ENCODE peak calls at places on chromosomes 11 and 22, in five cellular contexts. Q, Z, X, U and C are unnamed samples.
A peak's percentile ranks its signal among the peaks of the same experiment; 100 is the strongest.

GRCh38 chr22:35446365-35446764 is 46.4 kb downstream of the MCM5 start:
- DNase-seq in U (no peak), Q (no peak), Z (peak; percentile 86), X (no peak), C (no peak)

GRCh38 chr11:48164836-48165235 is 51.8 kb upstream of the OR4B1 start:
- DNase-seq in U (no peak), Z (no peak), X (no peak), Q (no peak), C (no peak)

GRCh38 chr11:134224710-134225662 is 515 bp downstream of the VPS26B start:
- DNase-seq in Z (peak; percentile 61), U (peak; percentile 58), X (peak; percentile 75), Q (peak; percentile 14), C (peak; percentile 26)

GRCh38 chr22:26170795-26171194 is 1.5 kb downstream of the SEZ6L start:
- DNase-seq in U (no peak), Q (peak; percentile 30), X (peak; percentile 5), Z (no peak), C (peak; percentile 21)

GRCh38 chr22:48837341-48837935 is 990.2 kb downstream of the BRD1 start:
- DNase-seq in Q (no peak), X (no peak), U (no peak), Z (no peak), C (no peak)

GRCh38 chr11:4576880-4577279 is 4.7 kb upstream of the OR52I2 start:
- DNase-seq in Q (no peak), Z (no peak), X (no peak), U (no peak), C (no peak)

GRCh38 chr11:83035070-83035854 is 36.4 kb downstream of the RAB30 start:
- DNase-seq in X (no peak), Q (no peak), Z (peak; percentile 49), U (no peak), C (no peak)

GRCh38 chr11:5123802-5124521 is 14.2 kb downstream of the OR52A5 start:
- DNase-seq in Q (peak; percentile 69), Z (peak; percentile 79), X (peak; percentile 54), U (peak; percentile 33), C (peak; percentile 37)

GRCh38 chr11:64742087-64742939 is 1.6 kb downstream of the RASGRP2 start:
- DNase-seq in Q (no peak), U (no peak), X (peak; percentile 34), Z (no peak), C (peak; percentile 74)

GRCh38 chr11:17734986-17735822 is 623 bp downstream of the KCNC1 start:
- DNase-seq in Z (peak; percentile 82), Q (peak; percentile 62), X (peak; percentile 56), U (peak; percentile 79), C (peak; percentile 86)

GRCh38 chr11:69479591-69480271 is 1.7 kb upstream of the LINC01488 start:
- DNase-seq in Z (no peak), X (peak; percentile 58), Q (no peak), U (peak; percentile 34), C (no peak)

GRCh38 chr11:84089072-84090057 is 803.2 kb upstream of the CCDC90B start:
- DNase-seq in Z (peak; percentile 10), Q (no peak), U (no peak), X (peak; percentile 10), C (no peak)

GRCh38 chr11:8649361-8649760 is 33.1 kb downstream of the TRIM66 start:
- DNase-seq in X (no peak), U (no peak), Q (no peak), Z (peak; percentile 43), C (no peak)

GRCh38 chr11:121152764-121153163 is 51.7 kb downstream of the TECTA start:
- DNase-seq in U (no peak), X (no peak), Z (no peak), Q (no peak), C (no peak)

GRCh38 chr22:39220450-39220849 is 24.3 kb downstream of the PDGFB start:
- DNase-seq in Q (no peak), X (no peak), U (no peak), Z (no peak), C (no peak)

GRCh38 chr11:116499396-116500001 is 273.3 kb downstream of the BUD13 start:
- DNase-seq in U (peak; percentile 62), Z (peak; percentile 72), X (peak; percentile 70), Q (peak; percentile 94), C (peak; percentile 82)

GRCh38 chr22:42919199-42919598 is 62.1 kb upstream of the ARFGAP3 start:
- DNase-seq in X (no peak), Q (no peak), Z (no peak), U (peak; percentile 6), C (no peak)

GRCh38 chr11:3086671-3087150 is 29.5 kb upstream of the CARS1 start:
- DNase-seq in U (no peak), Z (no peak), X (no peak), Q (no peak), C (no peak)

GRCh38 chr22:23400286-23400981 is 179.7 kb downstream of the IGLL1 start:
- DNase-seq in Z (no peak), X (no peak), Q (no peak), U (peak; percentile 19), C (no peak)

GRCh38 chr11:61893981-61894380 is 2.6 kb upstream of the FADS3 start:
- DNase-seq in U (no peak), Z (peak; percentile 93), Q (no peak), X (no peak), C (no peak)

GRCh38 chr22:29147241-29147919 is 58.3 kb upstream of the EMID1 start:
- DNase-seq in Z (no peak), X (no peak), Q (no peak), U (no peak), C (no peak)

GRCh38 chr22:50190182-50190951 is 4.7 kb downstream of the TRABD start:
- DNase-seq in Q (no peak), Z (peak; percentile 50), U (peak; percentile 90), X (peak; percentile 77), C (peak; percentile 90)

GRCh38 chr22:50186789-50187523 is 1.2 kb downstream of the TRABD start:
- DNase-seq in X (no peak), Q (no peak), U (peak; percentile 62), Z (no peak), C (no peak)

GRCh38 chr22:50189849-50190181 is 4.1 kb downstream of the TRABD start:
- DNase-seq in U (peak; percentile 50), X (no peak), Q (no peak), Z (no peak), C (no peak)

GRCh38 chr22:50189184-50189848 is 3.6 kb downstream of the TRABD start:
- DNase-seq in U (peak; percentile 91), Q (no peak), Z (no peak), X (no peak), C (no peak)

GRCh38 chr22:50188356-50188755 is 2.6 kb downstream of the TRABD start:
- DNase-seq in U (peak; percentile 36), Z (no peak), Q (no peak), X (no peak), C (no peak)
- TF ChIP-seq CTCF in U (no peak), Z (no peak), Q (no peak), X (no peak), C (no peak)

GRCh38 chr11:20671856-20672546 is 2.6 kb downstream of the NELL1 start:
- DNase-seq in X (no peak), U (no peak), Z (peak; percentile 6), Q (no peak), C (peak; percentile 38)

GRCh38 chr11:20668844-20669832 is at the start of gene NELL1:
- DNase-seq in Q (peak; percentile 14), Z (peak; percentile 7), X (no peak), U (no peak), C (no peak)

GRCh38 chr11:20670932-20671403 is 1.6 kb downstream of the NELL1 start:
- DNase-seq in U (no peak), Q (no peak), Z (no peak), X (no peak), C (no peak)

GRCh38 chr11:20669833-20670684 is 673 bp downstream of the NELL1 start:
- DNase-seq in U (no peak), X (no peak), Q (peak; percentile 4), Z (peak; percentile 1), C (peak; percentile 39)

GRCh38 chr11:20672575-20672974 is 3.2 kb downstream of the NELL1 start:
- DNase-seq in U (no peak), X (no peak), Q (no peak), Z (peak; percentile 8), C (peak; percentile 55)
- TF ChIP-seq CTCF in U (no peak), X (no peak), Q (peak; percentile 61), Z (peak; percentile 40), C (peak; percentile 17)

GRCh38 chr11:127003260-127003981 is 2.9 kb upstream of the KIRREL3 start:
- DNase-seq in U (peak; percentile 24), Q (peak; percentile 63), Z (no peak), X (no peak), C (peak; percentile 43)
- TF ChIP-seq CTCF in U (peak; percentile 17), Q (peak; percentile 59), Z (peak; percentile 22), X (no peak), C (peak; percentile 17)

GRCh38 chr11:70698871-70699270 is 300.5 kb downstream of the CTTN start:
- DNase-seq in Z (no peak), U (no peak), Q (no peak), X (no peak), C (no peak)

GRCh38 chr11:70700453-70700852 is 302.1 kb downstream of the CTTN start:
- DNase-seq in Z (no peak), Q (no peak), X (no peak), U (no peak), C (no peak)

GRCh38 chr11:70699294-70700221 is 301.2 kb downstream of the CTTN start:
- DNase-seq in U (no peak), Q (no peak), X (no peak), Z (no peak), C (no peak)

GRCh38 chr11:70702040-70702648 is 303.8 kb downstream of the CTTN start:
- DNase-seq in Q (no peak), X (no peak), Z (no peak), U (no peak), C (no peak)

DNA sequence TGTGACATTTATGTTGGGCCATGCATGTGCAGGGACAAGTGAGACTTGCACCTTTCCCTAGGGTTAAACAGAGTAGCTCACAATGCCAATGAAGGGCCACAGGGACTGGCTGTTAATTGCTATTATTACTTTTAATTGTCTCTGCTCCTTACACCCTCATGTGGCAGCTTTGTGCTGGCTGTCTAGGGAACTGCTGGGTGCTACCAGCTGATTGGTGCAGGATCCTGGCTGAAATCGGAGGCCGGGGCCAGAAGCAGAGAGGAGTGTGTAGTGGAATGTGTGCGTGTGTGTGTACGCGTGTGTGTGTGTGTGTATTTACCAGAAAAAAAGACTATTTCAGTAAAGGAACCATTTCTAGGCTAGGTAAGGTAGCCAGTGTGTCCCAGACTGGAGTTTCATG is 302.5 kb downstream of the CTTN start:
- DNase-seq in U (no peak), X (no peak), Z (no peak), Q (no peak), C (no peak)
- TF ChIP-seq CTCF in U (no peak), X (no peak), Z (no peak), Q (no peak), C (no peak)

GRCh38 chr11:58919980-58920379 is 19.3 kb upstream of the GLYATL1 start:
- DNase-seq in U (no peak), X (no peak), Z (no peak), Q (no peak), C (no peak)
- TF ChIP-seq CTCF in U (no peak), X (no peak), Z (no peak), Q (no peak), C (no peak)